ENCODE peak calls at places on chromosomes 3 and 15, in nine cellular contexts. P, J, U, A, M, D, B, Z and G are unnamed samples.

GRCh38 chr3:102531686-102532085 is 96.9 kb downstream of the ZPLD1 start:
- DNase-seq in P (no peak), U (no peak), J (peak), M (peak), B (no peak), A (no peak), D (no peak), Z (no peak), G (no peak)

GRCh38 chr3:175211481-175211880 is 352.3 kb downstream of the NAALADL2 start:
- DNase-seq in U (no peak), A (no peak), B (no peak), P (no peak), J (no peak), Z (no peak), D (no peak), M (no peak), G (no peak)

GRCh38 chr15:28098766-28099554 is at the start of gene OCA2:
- DNase-seq in M (no peak), U (peak), J (no peak), Z (peak), D (peak), P (no peak), A (peak), B (peak), G (peak)

GRCh38 chr3:133821767-133822638 is 16.4 kb downstream of the SRPRB start:
- DNase-seq in B (no peak), P (no peak), J (peak), A (no peak), U (peak), Z (no peak), M (peak), D (no peak), G (no peak)

GRCh38 chr3:4517095-4517494 is 23.9 kb downstream of the ITPR1 start:
- DNase-seq in D (no peak), U (no peak), P (no peak), M (no peak), J (no peak), A (no peak), B (no peak), Z (no peak), G (no peak)

GRCh38 chr3:172716476-172716875 is 5.6 kb upstream of the NCEH1 start:
- DNase-seq in M (no peak), Z (no peak), D (no peak), P (peak), B (no peak), U (no peak), J (peak), A (no peak), G (no peak)

GRCh38 chr3:169324454-169324789 is 339.1 kb downstream of the MECOM start:
- DNase-seq in P (no peak), J (no peak), U (no peak), D (no peak), B (no peak), Z (no peak), M (no peak), A (no peak), G (no peak)

GRCh38 chr3:111724694-111725093 is 129.5 kb upstream of the ZBED2 start:
- DNase-seq in Z (no peak), J (no peak), U (no peak), D (no peak), A (no peak), M (no peak), P (no peak), B (no peak), G (no peak)

GRCh38 chr3:32451049-32451659 is 51.5 kb downstream of the CMTM6 start:
- DNase-seq in B (no peak), P (no peak), Z (no peak), J (no peak), U (no peak), D (no peak), M (no peak), A (no peak), G (no peak)

GRCh38 chr3:170599995-170600624 is 14.2 kb upstream of the SLC7A14 start:
- DNase-seq in Z (no peak), P (no peak), A (no peak), U (no peak), M (no peak), D (no peak), J (no peak), B (no peak), G (no peak)

GRCh38 chr15:42955518-42955917 is 34.9 kb upstream of the TTBK2 start:
- DNase-seq in B (no peak), M (peak), D (no peak), U (no peak), P (no peak), Z (no peak), J (no peak), A (no peak), G (no peak)

GRCh38 chr3:114649331-114649730 is 355.5 kb downstream of the TIGIT start:
- DNase-seq in P (no peak), D (no peak), B (no peak), J (peak), A (no peak), U (no peak), Z (no peak), M (peak), G (no peak)

GRCh38 chr3:59877679-59878427 is 828.0 kb upstream of the CFAP20DC start:
- DNase-seq in U (no peak), M (peak), Z (no peak), J (peak), P (no peak), B (no peak), A (no peak), D (no peak), G (no peak)

GRCh38 chr3:197956626-197956988 is 3.4 kb upstream of the LMLN start:
- DNase-seq in M (no peak), D (no peak), P (no peak), B (no peak), U (no peak), A (no peak), J (no peak), Z (no peak), G (no peak)

GRCh38 chr3:113193719-113194118 is 17.6 kb upstream of the BOC start:
- DNase-seq in M (no peak), P (no peak), U (no peak), D (no peak), B (no peak), J (no peak), A (no peak), Z (no peak), G (no peak)

GRCh38 chr3:72632129-72632528 is 216.1 kb downstream of the SHQ1 start:
- DNase-seq in P (no peak), B (no peak), Z (no peak), M (peak), U (no peak), A (no peak), D (no peak), J (no peak), G (no peak)

GRCh38 chr3:138439646-138440045 is 5.2 kb downstream of the ESYT3 start:
- DNase-seq in P (no peak), A (no peak), D (no peak), Z (no peak), U (no peak), B (no peak), M (no peak), J (peak), G (no peak)

GRCh38 chr15:94840794-94841587 is 609.6 kb downstream of the MCTP2 start:
- DNase-seq in A (no peak), P (no peak), U (no peak), M (peak), B (no peak), Z (no peak), D (no peak), J (no peak), G (no peak)

GRCh38 chr3:13537926-13538325 is 11.0 kb upstream of the FBLN2 start:
- DNase-seq in Z (no peak), A (no peak), J (peak), M (peak), P (no peak), D (no peak), U (no peak), B (no peak), G (no peak)

GRCh38 chr3:196298521-196298920 is 11.0 kb upstream of the PCYT1A start:
- DNase-seq in A (no peak), P (no peak), B (no peak), D (no peak), U (no peak), M (no peak), Z (no peak), J (no peak), G (no peak)

GRCh38 chr15:51223771-51224229 is 114.6 kb downstream of the CYP19A1 start:
- DNase-seq in D (no peak), P (no peak), J (peak), B (no peak), A (no peak), M (peak), Z (no peak), U (no peak), G (no peak)

GRCh38 chr3:142180761-142181362 is 31.5 kb upstream of the TFDP2 start:
- DNase-seq in A (no peak), J (peak), B (no peak), Z (peak), P (no peak), M (peak), U (peak), D (no peak), G (no peak)

GRCh38 chr3:35832140-35832571 is 192.8 kb downstream of the ARPP21 start:
- DNase-seq in U (no peak), A (no peak), P (no peak), Z (no peak), M (peak), D (no peak), J (no peak), B (no peak), G (no peak)

GRCh38 chr15:26773485-26773877 is 615 bp upstream of the GABRB3 start:
- DNase-seq in P (no peak), M (no peak), A (no peak), D (no peak), Z (no peak), B (no peak), J (no peak), U (peak), G (no peak)

GRCh38 chr3:168884353-168884903 is 779.1 kb downstream of the MECOM start:
- DNase-seq in D (no peak), J (peak), Z (no peak), M (peak), P (no peak), B (no peak), A (no peak), U (no peak), G (no peak)

GRCh38 chr3:69012836-69013255 is 638 bp downstream of the EOGT start:
- DNase-seq in P (no peak), Z (no peak), M (no peak), U (peak), J (peak), A (no peak), B (peak), D (no peak), G (no peak)

GRCh38 chr15:41865490-41866055 is 26.9 kb downstream of the PLA2G4B start:
- DNase-seq in P (no peak), M (no peak), D (no peak), J (no peak), Z (no peak), A (no peak), U (no peak), B (no peak), G (no peak)

GRCh38 chr3:18222686-18223085 is 202.5 kb downstream of the SATB1 start:
- DNase-seq in Z (no peak), J (no peak), M (no peak), P (no peak), B (no peak), D (no peak), U (no peak), A (no peak), G (no peak)

GRCh38 chr15:47870956-47871625 is 153.8 kb downstream of the SEMA6D start:
- DNase-seq in P (no peak), M (peak), Z (no peak), J (peak), U (no peak), D (no peak), B (no peak), A (no peak), G (no peak)

GRCh38 chr3:165196577-165197561 is 685 bp upstream of the SLITRK3 start:
- DNase-seq in J (no peak), A (no peak), M (no peak), D (no peak), U (peak), Z (no peak), B (no peak), P (no peak), G (no peak)

GRCh38 chr3:8994226-8994625 is 31.0 kb upstream of the RAD18 start:
- DNase-seq in M (no peak), U (no peak), Z (no peak), J (no peak), B (no peak), A (no peak), D (no peak), P (no peak), G (no peak)

GRCh38 chr3:106068795-106069194 is 200.0 kb upstream of the CBLB start:
- DNase-seq in M (no peak), J (peak), P (no peak), B (no peak), A (no peak), D (no peak), U (no peak), Z (no peak), G (no peak)

GRCh38 chr3:117302448-117302847 is 592.9 kb downstream of the TUSC7 start:
- DNase-seq in D (no peak), J (no peak), P (no peak), A (no peak), M (no peak), Z (no peak), B (no peak), U (no peak), G (no peak)